ENCODE peak calls at places on chromosome 6, in four cellular contexts. N is psoas muscle; R is T-helper 2 cell; I is Jurkat, Clone E6-1. L is an unnamed sample.

GRCh38 chr6:151070666-151071065 is 169.1 kb upstream of the AKAP12 start:
- DNase-seq in I (no peak), R (no peak), N (no peak), L (no peak)

GRCh38 chr6:36698196-36698595 is 570 bp downstream of the RAB44 start:
- DNase-seq in N (no peak), I (no peak), R (no peak), L (no peak)

GRCh38 chr6:7540595-7540994 is 876 bp upstream of the DSP start:
- DNase-seq in N (no peak), I (no peak), R (no peak), L (no peak)

GRCh38 chr6:129490551-129491245 is 219.3 kb downstream of the ARHGAP18 start:
- DNase-seq in R (peak), I (peak), N (no peak), L (peak)

GRCh38 chr6:13004610-13005009 is 288.0 kb downstream of the PHACTR1 start:
- DNase-seq in N (no peak), I (no peak), R (no peak), L (no peak)

GRCh38 chr6:30787954-30788353 is 43.6 kb upstream of the IER3 start:
- DNase-seq in N (no peak), I (no peak), R (no peak), L (no peak)

GRCh38 chr6:19879663-19880062 is 42.5 kb downstream of the ID4 start:
- DNase-seq in I (no peak), N (no peak), R (no peak), L (no peak)

GRCh38 chr6:140040391-140040790 is 665.9 kb upstream of the CITED2 start:
- DNase-seq in I (no peak), R (no peak), N (no peak), L (peak)

GRCh38 chr6:133241901-133242760 is 974 bp downstream of the EYA4 start:
- DNase-seq in R (no peak), I (no peak), N (peak), L (no peak)

GRCh38 chr6:35402136-35402855 is 49.8 kb upstream of the FANCE start:
- DNase-seq in N (no peak), R (no peak), I (no peak), L (no peak)

GRCh38 chr6:14452567-14453527 is 335.3 kb downstream of the CD83 start:
- DNase-seq in N (no peak), I (peak), R (peak), L (no peak)

GRCh38 chr6:6686748-6687601 is 98.5 kb downstream of the LY86 start:
- DNase-seq in N (peak), I (no peak), R (no peak), L (peak)